ENCODE peak calls at places on chromosomes 5 and 9, in four cellular contexts. Y is aorta, G is left ventricle myocardium inferior, Z is heart right ventricle. H is an unnamed sample.

GRCh38 chr5:32668552-32668951 is 42.6 kb upstream of the NPR3 start:
- DNase-seq in Z (no peak), G (no peak), Y (no peak), H (no peak)

GRCh38 chr5:59027145-59027907 is 444.5 kb downstream of the RAB3C start:
- DNase-seq in Y (no peak), Z (no peak), G (no peak), H (no peak)

GRCh38 chr5:167579701-167580045 is 711.8 kb upstream of the WWC1 start:
- DNase-seq in G (no peak), Y (no peak), Z (no peak), H (no peak)

GRCh38 chr5:143889986-143890385 is 78.0 kb downstream of the HMHB1 start:
- DNase-seq in Z (no peak), Y (no peak), G (no peak), H (no peak)

GRCh38 chr5:44275329-44275728 is 113.9 kb downstream of the FGF10 start:
- DNase-seq in G (no peak), Y (no peak), Z (no peak), H (no peak)

GRCh38 chr5:176547811-176548210 is 1.3 kb upstream of the CDHR2 start:
- DNase-seq in Y (no peak), G (no peak), Z (no peak), H (no peak)

GRCh38 chr9:135971892-135972291 is 10.7 kb upstream of the UBAC1 start:
- DNase-seq in Y (no peak), G (no peak), Z (no peak), H (no peak)

GRCh38 chr5:149442563-149443182 is 63.6 kb upstream of the IL17B start:
- DNase-seq in G (peak; percentile 85), Z (peak; percentile 83), Y (peak; percentile 83), H (peak; percentile 75)

GRCh38 chr9:97528529-97529230 is 27.2 kb downstream of the TMOD1 start:
- DNase-seq in Z (peak; percentile 41), Y (no peak), G (no peak), H (no peak)

GRCh38 chr9:127783111-127783621 is 2.7 kb upstream of the CDK9 start:
- DNase-seq in Z (no peak), Y (peak; percentile 73), G (peak; percentile 51), H (peak; percentile 55)

GRCh38 chr5:82720764-82721163 is 356.4 kb downstream of the TMEM167A start:
- DNase-seq in Y (no peak), Z (no peak), G (no peak), H (no peak)

GRCh38 chr9:98926016-98926415 is 17.7 kb upstream of the COL15A1 start:
- DNase-seq in Z (no peak), G (no peak), Y (no peak), H (no peak)

GRCh38 chr5:138469540-138470321 is 4.5 kb downstream of the EGR1 start:
- DNase-seq in Z (peak; percentile 47), Y (no peak), G (no peak), H (no peak)

GRCh38 chr9:78234810-78235209 is 1.1 kb upstream of the CEP78 start:
- DNase-seq in Z (no peak), G (no peak), Y (no peak), H (no peak)

GRCh38 chr9:136051568-136052432 is 43.3 kb downstream of the NACC2 start:
- DNase-seq in Y (peak; percentile 84), Z (peak; percentile 35), G (peak; percentile 56), H (peak; percentile 38)

GRCh38 chr5:148347706-148348105 is 12.3 kb downstream of the SPINK9 start:
- DNase-seq in Z (no peak), Y (no peak), G (no peak), H (no peak)

GRCh38 chr9:115035872-115036612 is 81.9 kb downstream of the TNC start:
- DNase-seq in Z (peak; percentile 19), Y (peak; percentile 56), G (no peak), H (no peak)

DNA sequence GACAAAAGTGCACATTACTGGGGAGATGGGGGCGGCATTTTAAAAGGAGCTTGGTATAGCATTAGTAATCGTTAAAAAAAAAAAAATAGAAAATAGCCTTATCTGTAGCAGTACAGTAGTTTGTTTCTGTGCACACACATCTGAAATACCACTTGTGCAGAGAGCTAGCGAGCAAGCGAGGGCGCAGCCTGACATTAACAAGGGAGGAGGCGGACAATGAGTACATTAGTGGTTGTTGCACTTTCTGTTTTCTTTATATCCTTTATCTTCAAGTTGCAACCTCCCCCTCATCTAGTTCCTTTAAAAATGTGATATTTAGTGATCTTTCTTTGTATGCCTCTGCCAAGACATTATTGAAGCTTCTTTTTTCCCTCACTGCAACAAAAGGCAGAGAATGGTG is 880 bp upstream of the PTPDC1 start:
- DNase-seq in Z (no peak), G (no peak), Y (no peak), H (no peak)
- H3K4me3 ChIP-seq in Z (no peak overlapping the region), G (peak overlapping the region; percentile 23), Y (no peak overlapping the region), H (no peak overlapping the region)

DNA sequence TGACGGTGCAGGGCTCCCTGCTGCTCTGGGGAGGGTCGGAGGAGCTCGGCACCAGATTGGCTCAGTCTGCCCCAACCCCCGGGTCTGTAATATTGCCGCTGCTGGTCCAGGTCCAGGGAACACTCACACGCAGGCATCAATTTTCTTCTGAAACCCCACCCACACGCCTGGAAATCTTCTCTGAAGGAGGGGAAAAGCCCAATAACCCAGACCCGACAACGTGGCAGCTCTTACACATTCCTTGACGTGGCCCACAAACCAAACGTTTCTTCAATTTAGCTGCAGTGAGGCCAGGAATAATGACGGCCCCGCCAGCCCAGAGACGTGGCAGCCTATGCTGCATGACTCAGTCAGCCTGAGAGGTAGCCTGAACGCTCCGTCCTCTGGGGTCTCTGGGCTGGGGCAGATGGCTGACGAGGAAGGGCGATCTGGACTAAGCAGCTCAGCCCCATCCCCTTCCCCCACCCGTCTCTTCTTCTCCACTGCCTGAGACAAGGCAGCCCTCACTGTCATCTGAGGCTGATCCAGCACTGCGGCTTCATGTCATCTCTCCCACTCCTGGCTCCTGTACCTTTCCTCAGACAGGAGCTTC is 9.9 kb upstream of the SPARC start:
- DNase-seq in Z (peak; percentile 61), Y (peak; percentile 85), G (peak; percentile 61), H (no peak)
- H3K4me3 ChIP-seq in Z (no peak overlapping the region), Y (no peak overlapping the region), G (peak overlapping the region; percentile 4), H (no peak overlapping the region)

GRCh38 chr9:89418882-89419641 is 78.9 kb downstream of the SEMA4D start:
- DNase-seq in Z (no peak), G (no peak), Y (peak; percentile 50), H (peak; percentile 84)
- H3K4me3 ChIP-seq in Z (no peak overlapping the region), G (no peak overlapping the region), Y (no peak overlapping the region), H (no peak overlapping the region)

DNA sequence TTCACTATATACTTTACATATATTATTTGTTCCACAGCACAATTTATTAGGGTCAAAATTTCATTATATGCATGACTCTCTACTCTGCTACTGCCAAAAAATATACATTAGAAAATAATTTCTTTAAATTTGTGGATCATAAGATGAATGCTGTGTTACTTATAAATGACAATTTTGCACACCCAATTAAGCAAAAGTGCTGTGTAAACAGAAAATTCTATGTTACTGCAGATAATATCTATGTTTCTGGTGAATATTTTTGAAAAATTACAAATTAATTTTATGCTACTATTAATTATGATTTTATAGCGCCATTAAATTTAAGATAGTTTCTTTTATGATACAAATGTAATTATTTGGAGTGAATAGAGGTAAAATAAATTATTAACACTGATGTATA is 59.8 kb upstream of the GABRA6 start:
- DNase-seq in Y (no peak), G (no peak), Z (no peak), H (no peak)
- H3K4me3 ChIP-seq in Y (no peak overlapping the region), G (no peak overlapping the region), Z (no peak overlapping the region), H (no peak overlapping the region)

GRCh38 chr9:130237763-130238524 is 27.6 kb upstream of the HMCN2 start:
- DNase-seq in Z (no peak), G (no peak), Y (no peak), H (no peak)

GRCh38 chr9:130237071-130237470 is 28.5 kb upstream of the HMCN2 start:
- DNase-seq in Y (no peak), Z (no peak), G (no peak), H (no peak)

GRCh38 chr9:130235558-130236435 is 29.8 kb upstream of the HMCN2 start:
- DNase-seq in Y (peak; percentile 73), G (peak; percentile 65), Z (peak; percentile 54), H (peak; percentile 49)

GRCh38 chr9:130234340-130235260 is 31.0 kb upstream of the HMCN2 start:
- DNase-seq in Z (no peak), G (no peak), Y (no peak), H (no peak)

GRCh38 chr9:130236436-130236985 is 29.0 kb upstream of the HMCN2 start:
- DNase-seq in Y (no peak), Z (no peak), G (no peak), H (no peak)
- H3K4me3 ChIP-seq in Y (no peak overlapping the region), Z (no peak overlapping the region), G (no peak overlapping the region), H (no peak overlapping the region)

DNA sequence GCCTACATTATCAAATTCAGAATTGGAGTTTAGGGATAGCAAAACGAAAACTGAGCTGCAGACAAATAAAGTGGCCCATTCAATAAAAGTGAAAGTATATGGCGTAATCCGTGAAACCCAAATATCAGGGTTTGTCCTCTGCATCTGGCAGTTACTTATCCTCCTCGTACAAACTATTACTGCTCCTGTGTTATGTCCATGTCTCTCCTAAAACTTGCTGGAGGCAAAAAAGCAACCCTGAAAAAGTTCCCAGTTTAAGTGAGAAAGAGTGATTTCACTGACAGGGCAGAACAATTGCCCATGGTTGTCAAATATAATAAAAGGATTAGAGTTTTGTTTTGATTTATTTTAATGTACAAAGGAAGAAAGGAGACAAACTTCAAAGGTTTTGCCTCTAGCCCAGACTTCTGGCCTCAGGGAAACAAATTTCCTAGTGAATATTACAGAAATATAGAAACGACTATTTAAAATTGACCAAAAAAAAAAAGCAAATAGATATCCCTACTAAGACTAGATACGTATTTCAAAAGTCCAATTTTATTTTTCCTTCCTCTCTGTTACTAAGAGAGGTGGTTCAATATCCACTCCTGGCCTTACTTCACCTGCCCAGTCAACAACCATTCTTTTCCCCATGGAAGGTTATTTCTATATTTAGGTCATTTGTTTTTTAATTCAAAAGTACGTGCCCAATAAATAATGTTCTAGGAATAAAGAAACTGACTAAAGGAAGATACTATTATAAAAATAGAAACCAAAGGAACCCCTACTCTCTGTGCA is 50.0 kb downstream of the NFIB start:
- DNase-seq in G (no peak), Z (no peak), Y (no peak), H (no peak)
- H3K4me3 ChIP-seq in G (peak overlapping the region; percentile 44), Z (no peak overlapping the region), Y (no peak overlapping the region), H (no peak overlapping the region)

H was measured in lower leg skin.